ENCODE peak calls at places on chromosome X, in ten cellular contexts. One of them, this sample, is unnamed.

GRCh38 chrX:11770320-11770719 is 12.3 kb downstream of the MSL3 start:
- DNase-seq in SW480: peak; percentile 54
- DNase-seq in NCI-H1092: no peak
- DNase-seq in GM13976: peak; percentile 64
- DNase-seq in posterior cingulate gyrus: peak; percentile 21
- DNase-seq in astrocyte of the hippocampus: peak; percentile 62
- DNase-seq in stimulated activated naive B cell treated with anti-CD40 and anti-IgM and Interleukin-4, amounts not matched to agents 10 μg/mL and 1 μg/mL and 100 μg/mL, for 72 hours: peak; percentile 32
- DNase-seq in endodermal cell: peak; percentile 63
- DNase-seq in EH: peak; percentile 63
- DNase-seq in hippocampal formation: no peak
- DNase-seq in this sample: no peak

GRCh38 chrX:46912673-46913491 is 661 bp downstream of the JADE3 start:
- DNase-seq in astrocyte of the hippocampus: peak; percentile 67
- DNase-seq in stimulated activated naive B cell treated with anti-CD40 and anti-IgM and Interleukin-4, amounts not matched to agents 10 μg/mL and 1 μg/mL and 100 μg/mL, for 72 hours: peak; percentile 47
- DNase-seq in endodermal cell: peak; percentile 83
- DNase-seq in posterior cingulate gyrus: peak; percentile 4
- DNase-seq in GM13976: peak; percentile 68
- DNase-seq in NCI-H1092: peak; percentile 13
- DNase-seq in hippocampal formation: peak; percentile 12
- DNase-seq in SW480: peak; percentile 56
- DNase-seq in EH: peak; percentile 58
- DNase-seq in this sample: no peak

GRCh38 chrX:630922-631496 is 418 bp downstream of the SHOX start:
- DNase-seq in SW480: no peak
- DNase-seq in stimulated activated naive B cell treated with anti-CD40 and anti-IgM and Interleukin-4, amounts not matched to agents 10 μg/mL and 1 μg/mL and 100 μg/mL, for 72 hours: no peak
- DNase-seq in posterior cingulate gyrus: no peak
- DNase-seq in EH: no peak
- DNase-seq in GM13976: no peak
- DNase-seq in endodermal cell: peak; percentile 80
- DNase-seq in astrocyte of the hippocampus: no peak
- DNase-seq in NCI-H1092: no peak
- DNase-seq in hippocampal formation: no peak
- DNase-seq in this sample: no peak

GRCh38 chrX:9311411-9312160 is 153.3 kb upstream of the TBL1X start:
- DNase-seq in astrocyte of the hippocampus: no peak
- DNase-seq in hippocampal formation: no peak
- DNase-seq in GM13976: no peak
- DNase-seq in stimulated activated naive B cell treated with anti-CD40 and anti-IgM and Interleukin-4, amounts not matched to agents 10 μg/mL and 1 μg/mL and 100 μg/mL, for 72 hours: no peak
- DNase-seq in EH: no peak
- DNase-seq in endodermal cell: no peak
- DNase-seq in posterior cingulate gyrus: no peak
- DNase-seq in SW480: no peak
- DNase-seq in NCI-H1092: no peak
- DNase-seq in this sample: no peak

GRCh38 chrX:102624105-102624504 is 24.8 kb downstream of the ARMCX5 start:
- DNase-seq in GM13976: no peak
- DNase-seq in endodermal cell: no peak
- DNase-seq in hippocampal formation: peak; percentile 4
- DNase-seq in NCI-H1092: no peak
- DNase-seq in EH: no peak
- DNase-seq in astrocyte of the hippocampus: peak; percentile 1
- DNase-seq in stimulated activated naive B cell treated with anti-CD40 and anti-IgM and Interleukin-4, amounts not matched to agents 10 μg/mL and 1 μg/mL and 100 μg/mL, for 72 hours: no peak
- DNase-seq in SW480: no peak
- DNase-seq in posterior cingulate gyrus: no peak
- DNase-seq in this sample: no peak

GRCh38 chrX:150465326-150465725 is 102.2 kb downstream of the MAMLD1 start:
- DNase-seq in SW480: no peak
- DNase-seq in endodermal cell: no peak
- DNase-seq in hippocampal formation: peak; percentile 56
- DNase-seq in posterior cingulate gyrus: peak; percentile 12
- DNase-seq in EH: peak; percentile 12
- DNase-seq in NCI-H1092: no peak
- DNase-seq in GM13976: no peak
- DNase-seq in astrocyte of the hippocampus: peak; percentile 6
- DNase-seq in stimulated activated naive B cell treated with anti-CD40 and anti-IgM and Interleukin-4, amounts not matched to agents 10 μg/mL and 1 μg/mL and 100 μg/mL, for 72 hours: no peak
- DNase-seq in this sample: no peak

GRCh38 chrX:153816821-153817220 is 13.5 kb downstream of the PDZD4 start:
- DNase-seq in astrocyte of the hippocampus: no peak
- DNase-seq in hippocampal formation: no peak
- DNase-seq in GM13976: no peak
- DNase-seq in posterior cingulate gyrus: no peak
- DNase-seq in stimulated activated naive B cell treated with anti-CD40 and anti-IgM and Interleukin-4, amounts not matched to agents 10 μg/mL and 1 μg/mL and 100 μg/mL, for 72 hours: no peak
- DNase-seq in NCI-H1092: no peak
- DNase-seq in endodermal cell: peak; percentile 40
- DNase-seq in SW480: no peak
- DNase-seq in EH: no peak
- DNase-seq in this sample: no peak

GRCh38 chrX:100296183-100296753 is 113.8 kb downstream of the PCDH19 start:
- DNase-seq in hippocampal formation: no peak
- DNase-seq in GM13976: no peak
- DNase-seq in endodermal cell: peak; percentile 88
- DNase-seq in stimulated activated naive B cell treated with anti-CD40 and anti-IgM and Interleukin-4, amounts not matched to agents 10 μg/mL and 1 μg/mL and 100 μg/mL, for 72 hours: no peak
- DNase-seq in SW480: no peak
- DNase-seq in astrocyte of the hippocampus: no peak
- DNase-seq in posterior cingulate gyrus: no peak
- DNase-seq in EH: no peak
- DNase-seq in NCI-H1092: no peak
- DNase-seq in this sample: no peak

GRCh38 chrX:49177873-49178480 is 6.3 kb downstream of the PLP2 start:
- DNase-seq in astrocyte of the hippocampus: no peak
- DNase-seq in hippocampal formation: no peak
- DNase-seq in endodermal cell: no peak
- DNase-seq in SW480: no peak
- DNase-seq in NCI-H1092: no peak
- DNase-seq in stimulated activated naive B cell treated with anti-CD40 and anti-IgM and Interleukin-4, amounts not matched to agents 10 μg/mL and 1 μg/mL and 100 μg/mL, for 72 hours: no peak
- DNase-seq in EH: no peak
- DNase-seq in posterior cingulate gyrus: no peak
- DNase-seq in GM13976: no peak
- DNase-seq in this sample: no peak

GRCh38 chrX:138986866-138987265 is 275.3 kb upstream of the FGF13 start:
- DNase-seq in stimulated activated naive B cell treated with anti-CD40 and anti-IgM and Interleukin-4, amounts not matched to agents 10 μg/mL and 1 μg/mL and 100 μg/mL, for 72 hours: no peak
- DNase-seq in SW480: no peak
- DNase-seq in posterior cingulate gyrus: no peak
- DNase-seq in NCI-H1092: no peak
- DNase-seq in astrocyte of the hippocampus: peak; percentile 35
- DNase-seq in endodermal cell: no peak
- DNase-seq in GM13976: no peak
- DNase-seq in hippocampal formation: no peak
- DNase-seq in EH: no peak
- DNase-seq in this sample: no peak

GRCh38 chrX:12804655-12805054 is 13.4 kb downstream of the PRPS2 start:
- DNase-seq in hippocampal formation: no peak
- DNase-seq in NCI-H1092: no peak
- DNase-seq in posterior cingulate gyrus: no peak
- DNase-seq in EH: peak; percentile 38
- DNase-seq in astrocyte of the hippocampus: no peak
- DNase-seq in endodermal cell: no peak
- DNase-seq in SW480: no peak
- DNase-seq in GM13976: no peak
- DNase-seq in stimulated activated naive B cell treated with anti-CD40 and anti-IgM and Interleukin-4, amounts not matched to agents 10 μg/mL and 1 μg/mL and 100 μg/mL, for 72 hours: no peak
- DNase-seq in this sample: no peak